ENCODE peak calls at places on chromosomes 4 and X, in five cellular contexts. J is neuronal stem cell, Y is mesenchymal stem cell, C is H1, D is H9. O is an unnamed sample. For H3K4me1, the result is how much of the 10 kb centered on the place peaks cover.

GRCh38 chrX:34813618-34814017 is 129.0 kb upstream of the FAM47B start:
- DNase-seq in J (no peak), Y (no peak), C (no peak), D (no peak), O (no peak)

GRCh38 chrX:95290455-95290854 is 1394.2 kb upstream of the DIAPH2 start:
- DNase-seq in J (no peak), Y (no peak), C (no peak), D (no peak), O (no peak)

GRCh38 chrX:129726307-129727111 is 12.3 kb upstream of the XPNPEP2 start:
- DNase-seq in J (peak), Y (peak), C (peak), D (peak), O (peak)

GRCh38 chr4:60579335-60579734 is 620.8 kb upstream of the ADGRL3 start:
- DNase-seq in J (no peak), Y (no peak), C (no peak), D (no peak), O (no peak)

GRCh38 chrX:43643201-43643600 is 12.9 kb upstream of the MAOA start:
- DNase-seq in J (no peak), Y (peak), C (no peak), D (no peak), O (no peak)

GRCh38 chr4:121373841-121374240 is 7.0 kb downstream of the QRFPR start:
- DNase-seq in J (no peak), Y (no peak), C (no peak), D (no peak), O (no peak)

GRCh38 chr4:71472946-71473345 is 134.1 kb downstream of the SLC4A4 start:
- DNase-seq in J (no peak), Y (peak), C (no peak), D (no peak), O (peak)

GRCh38 chr4:140673729-140674128 is 82.5 kb downstream of the TBC1D9 start:
- DNase-seq in J (no peak), Y (peak), C (no peak), D (no peak), O (no peak)

GRCh38 chr4:116639070-116639577 is 446.3 kb downstream of the TRAM1L1 start:
- DNase-seq in J (no peak), Y (no peak), C (no peak), D (no peak), O (no peak)

GRCh38 chr4:139773560-139774318 is 108.1 kb downstream of the MGST2 start:
- DNase-seq in J (no peak), Y (no peak), C (no peak), D (no peak), O (no peak)

GRCh38 chr4:86614896-86615295 is 20.8 kb downstream of the PTPN13 start:
- DNase-seq in J (no peak), Y (no peak), C (no peak), D (no peak), O (no peak)

GRCh38 chr4:30386266-30386895 is 333.8 kb upstream of the PCDH7 start:
- DNase-seq in J (no peak), Y (peak), C (no peak), D (no peak), O (no peak)
- H3K4me1 ChIP-seq in J (under half), Y (under half), C (under half), D (under half), O (under half)

GRCh38 chr4:94762326-94762725 is 4.6 kb downstream of the BMPR1B start:
- DNase-seq in J (no peak), Y (no peak), C (no peak), D (no peak), O (no peak)

GRCh38 chr4:94759767-94760211 is 2.0 kb downstream of the BMPR1B start:
- DNase-seq in J (no peak), Y (no peak), C (no peak), D (no peak), O (no peak)

GRCh38 chr4:94758141-94758699 is 465 bp downstream of the BMPR1B start:
- DNase-seq in J (peak), Y (peak), C (peak), D (peak), O (peak)

GRCh38 chr4:94757192-94758140 is at the start of gene BMPR1B:
- DNase-seq in J (peak), Y (peak), C (peak), D (peak), O (peak)

GRCh38 chr4:94758700-94759399 is 1.1 kb downstream of the BMPR1B start:
- DNase-seq in J (peak), Y (peak), C (no peak), D (peak), O (peak)
- H3K9ac ChIP-seq in J (peak), Y (peak), C (no peak), D (peak), O (no peak)

GRCh38 chr4:106195435-106195950 is 120.5 kb downstream of the TBCK start:
- DNase-seq in J (no peak), Y (no peak), C (no peak), D (no peak), O (no peak)

GRCh38 chr4:106201373-106201772 is 114.6 kb downstream of the TBCK start:
- DNase-seq in J (no peak), Y (peak), C (no peak), D (no peak), O (peak)
- H2BK12ac ChIP-seq in J (no peak), Y (no peak), C (no peak), D (no peak), O (no peak)

GRCh38 chr4:173534439-173534838 is 4.4 kb upstream of the HAND2 start:
- DNase-seq in J (no peak), Y (peak), C (no peak), D (no peak), O (no peak)

GRCh38 chr4:173535932-173536331 is 5.9 kb upstream of the HAND2 start:
- DNase-seq in J (peak), Y (peak), C (no peak), D (no peak), O (no peak)

GRCh38 chr4:173536808-173537429 is 6.9 kb upstream of the HAND2 start:
- DNase-seq in J (peak), Y (peak), C (peak), D (peak), O (no peak)

GRCh38 chr4:173532725-173533511 is 2.9 kb upstream of the HAND2 start:
- DNase-seq in J (no peak), Y (peak), C (no peak), D (no peak), O (no peak)

GRCh38 chr4:173535165-173535737 is 5.2 kb upstream of the HAND2 start:
- DNase-seq in J (no peak), Y (peak), C (no peak), D (no peak), O (no peak)
- H3K4me1 ChIP-seq in J (under half), Y (under half), C (under half), D (under half), O (under half)

DNA sequence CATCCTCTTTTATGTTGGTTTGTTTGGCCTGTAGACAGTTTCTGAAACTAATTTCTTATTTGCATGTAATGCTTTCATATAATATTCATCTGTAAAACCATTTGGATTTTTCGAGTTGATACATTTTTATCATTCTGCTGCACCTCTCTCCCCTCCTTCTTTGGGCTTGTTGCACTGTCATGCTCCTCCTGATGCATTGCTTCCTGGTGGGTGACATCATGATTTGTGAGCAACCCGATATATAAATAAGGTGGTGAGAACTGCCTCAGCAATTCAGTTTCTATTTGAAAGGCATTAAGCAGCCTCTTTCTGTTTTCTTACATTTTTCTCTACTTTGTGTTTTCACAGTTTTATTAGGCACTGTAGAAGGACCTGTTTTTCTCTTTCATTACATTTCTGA is 515.7 kb downstream of the RPA4 start:
- DNase-seq in J (no peak), Y (peak), C (no peak), D (no peak), O (no peak)
- H3K9ac ChIP-seq in J (no peak), Y (no peak), C (no peak), D (no peak), O (no peak)

DNA sequence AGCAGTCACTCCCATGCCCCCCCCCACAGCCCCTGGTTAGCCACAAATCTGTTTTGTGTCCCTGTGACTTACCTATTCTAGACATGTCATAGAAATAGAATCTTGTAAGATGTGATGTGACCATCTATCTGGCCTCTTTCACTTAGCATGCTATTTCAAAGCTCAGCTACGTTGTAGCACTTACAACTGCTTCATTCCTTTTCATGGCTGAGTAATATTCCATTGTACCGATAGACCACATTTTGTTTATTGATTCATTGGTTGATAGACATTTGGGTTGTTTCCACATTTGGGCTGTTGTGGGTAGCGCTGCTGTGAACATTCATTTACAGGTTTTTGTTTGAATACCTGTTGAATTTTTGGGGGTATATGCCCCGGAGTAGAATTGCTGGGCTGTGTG is 11.5 kb downstream of the NSG1 start:
- DNase-seq in J (no peak), Y (no peak), C (no peak), D (no peak), O (no peak)
- H2BK12ac ChIP-seq in J (no peak), Y (no peak), C (no peak), D (no peak), O (no peak)

GRCh38 chrX:14003876-14004425 is 25.7 kb downstream of the GEMIN8 start:
- DNase-seq in J (no peak), Y (no peak), C (no peak), D (no peak), O (no peak)
- H3K4me1 ChIP-seq in J (under half), Y (under half), C (under half), D (under half), O (under half)

GRCh38 chr4:3123201-3123671 is 48.8 kb downstream of the HTT start:
- DNase-seq in J (no peak), Y (peak), C (no peak), D (no peak), O (peak)
- H3K9ac ChIP-seq in J (no peak), Y (peak), C (no peak), D (no peak), O (no peak)

O was measured in trophoblast cell.